ENCODE peak calls at places on chromosomes 6 and 20, in five cellular contexts. J, K, Y, H and E are unnamed samples.

GRCh38 chr6:157246048-157246630 is 77.2 kb downstream of the TMEM242 start:
- DNase-seq in H (no peak), J (peak; percentile 81), K (no peak), Y (no peak), E (peak; percentile 42)

GRCh38 chr6:157097255-157097936 is 225.9 kb downstream of the TMEM242 start:
- DNase-seq in H (no peak), K (no peak), J (no peak), Y (no peak), E (no peak)

GRCh38 chr20:32019563-32020463 is 9.6 kb downstream of the CCM2L start:
- DNase-seq in Y (no peak), K (no peak), H (no peak), J (no peak), E (no peak)

GRCh38 chr20:36162272-36162966 is 7.9 kb downstream of the EPB41L1 start:
- DNase-seq in J (no peak), Y (no peak), K (no peak), H (peak; percentile 36), E (no peak)

GRCh38 chr20:59253325-59253724 is 47.1 kb upstream of the EDN3 start:
- DNase-seq in J (no peak), K (no peak), Y (no peak), H (no peak), E (no peak)

GRCh38 chr20:46694484-46694883 is 5.2 kb upstream of the TP53RK start:
- DNase-seq in H (no peak), Y (no peak), K (no peak), J (peak; percentile 7), E (no peak)

GRCh38 chr6:12288844-12289654 is 1.1 kb upstream of the EDN1 start:
- DNase-seq in J (no peak), Y (peak; percentile 60), K (no peak), H (peak; percentile 25), E (peak; percentile 80)

GRCh38 chr20:11993886-11994466 is 76.3 kb downstream of the BTBD3 start:
- DNase-seq in K (no peak), H (no peak), J (peak; percentile 63), Y (no peak), E (no peak)

GRCh38 chr20:60430516-60431001 is 472.3 kb downstream of the CDH26 start:
- DNase-seq in Y (no peak), K (no peak), J (no peak), H (no peak), E (no peak)

DNA sequence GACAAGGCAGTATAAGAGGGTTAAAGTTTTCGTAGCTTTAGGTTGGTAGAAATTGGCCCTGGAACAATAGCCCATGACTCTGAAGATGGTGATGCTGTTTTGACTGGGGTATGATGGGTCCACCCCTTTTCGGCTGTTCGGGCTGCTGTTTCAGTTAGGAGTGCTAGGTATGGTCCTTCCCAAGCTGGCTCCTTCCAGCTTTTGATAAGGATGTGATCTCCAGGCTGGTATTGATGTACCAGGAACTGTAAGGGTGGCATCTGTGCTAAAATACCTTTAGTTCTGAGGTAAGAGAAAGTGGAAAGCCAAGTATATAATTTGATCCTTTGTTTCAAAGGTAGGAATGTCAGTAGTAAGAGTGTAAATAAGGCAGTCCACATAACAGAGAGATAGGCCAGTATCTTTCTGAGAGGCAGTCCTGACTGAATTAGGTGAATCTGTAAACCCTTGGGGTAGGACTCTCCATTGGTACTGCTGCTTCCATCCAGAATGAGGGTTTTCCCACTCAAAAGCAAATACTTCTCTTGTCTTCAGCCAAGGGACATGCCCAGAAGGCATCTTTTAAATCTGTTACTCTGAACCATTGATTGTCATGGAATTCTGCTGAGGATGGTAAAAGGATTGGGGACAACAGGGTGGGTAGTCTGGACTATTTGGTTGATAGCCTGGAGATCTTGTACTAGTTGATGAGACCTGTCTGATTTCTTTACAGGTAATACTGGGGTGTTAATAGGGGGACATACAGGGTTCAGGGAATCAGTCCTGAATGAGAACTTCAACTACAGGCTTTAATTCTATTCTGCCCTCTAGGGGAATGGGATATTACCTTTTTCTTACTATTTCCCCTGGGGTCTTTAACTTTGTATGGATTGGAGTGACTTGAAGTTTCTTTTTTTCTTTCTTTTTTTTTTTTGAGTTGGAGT is 6.1 kb upstream of the ZNFX1 start:
- DNase-seq in H (no peak), K (no peak), J (no peak), Y (no peak), E (no peak)
- TF ChIP-seq POLR2A in H (no peak), K (no peak), J (no peak), Y (no peak), E (no peak)

GRCh38 chr6:53461682-53462081 is 83.2 kb downstream of the GCLC start:
- DNase-seq in H (no peak), J (no peak), Y (no peak), K (no peak), E (no peak)
- TF ChIP-seq POLR2A in H (no peak), J (no peak), Y (no peak), K (no peak), E (no peak)

DNA sequence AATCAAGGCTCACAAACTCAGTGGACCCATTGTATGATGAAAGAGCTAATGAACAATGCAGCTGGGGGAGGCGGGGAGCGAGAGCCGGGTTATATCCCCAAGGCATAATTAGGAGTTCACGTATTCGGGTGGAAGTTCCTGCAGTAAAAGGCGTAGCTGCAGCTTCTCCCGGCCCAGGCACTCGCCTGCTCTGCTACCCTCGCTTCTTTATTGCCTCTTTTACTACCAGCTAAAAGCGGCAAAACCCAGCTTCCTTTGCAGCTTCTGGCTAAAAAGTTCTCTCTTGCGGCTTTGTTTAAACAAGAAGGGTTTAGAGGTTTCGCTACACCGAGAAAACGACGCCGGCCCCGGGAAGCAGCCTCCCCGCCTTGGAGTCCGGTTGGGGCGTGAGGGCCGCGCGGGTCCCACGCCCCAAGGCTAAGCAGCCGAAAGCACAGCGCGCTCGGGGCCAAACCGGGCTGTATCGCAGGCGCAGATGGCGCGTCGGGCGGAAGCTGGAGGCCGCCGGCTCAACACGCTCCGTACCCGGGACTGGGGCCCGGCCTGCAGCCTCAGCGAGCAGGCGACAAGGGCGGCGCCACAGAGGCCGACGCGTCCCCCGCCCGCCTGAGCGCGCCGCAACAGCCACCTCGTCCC is 1.6 kb downstream of the ZBTB2 start:
- DNase-seq in Y (peak; percentile 71), H (peak; percentile 58), K (no peak), J (peak; percentile 86), E (peak; percentile 70)
- TF ChIP-seq POLR2A in Y (no peak), H (peak; percentile 54), K (peak; percentile 90), J (peak; percentile 15), E (peak; percentile 23)

DNA sequence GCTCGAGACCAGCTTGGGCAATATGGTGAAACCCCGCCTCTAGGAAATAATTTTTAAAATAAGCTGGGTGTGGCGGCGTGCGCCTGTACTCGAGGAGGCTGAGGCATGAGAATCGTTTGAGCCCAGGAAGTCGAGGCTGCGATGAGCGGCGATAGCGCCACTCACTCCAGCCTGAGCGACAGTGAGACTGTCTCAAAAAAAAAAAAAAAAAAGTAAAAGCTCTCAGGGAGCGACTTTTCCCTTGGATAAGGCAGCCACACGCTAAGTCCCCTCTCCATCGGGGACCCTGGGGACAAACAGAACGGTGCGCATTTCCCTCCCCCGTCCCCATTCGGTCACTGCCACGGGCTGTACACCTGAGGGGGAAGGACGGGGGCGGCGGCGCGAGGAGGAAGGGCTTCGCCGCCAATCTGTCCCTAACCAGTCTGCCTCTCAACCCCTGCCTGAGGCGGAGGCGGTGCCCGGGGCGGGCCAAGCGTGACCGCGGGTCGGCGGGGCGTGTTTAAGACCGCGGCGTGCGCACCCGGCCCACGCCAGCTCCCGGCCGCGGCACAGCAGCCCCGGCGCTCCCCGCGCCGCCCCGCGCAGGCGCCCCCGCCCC is at the start of gene GMPR:
- DNase-seq in H (peak; percentile 84), Y (peak; percentile 75), J (peak; percentile 90), K (peak; percentile 91), E (peak; percentile 92)
- TF ChIP-seq POLR2A in H (no peak), Y (no peak), J (no peak), K (peak; percentile 26), E (no peak)

DNA sequence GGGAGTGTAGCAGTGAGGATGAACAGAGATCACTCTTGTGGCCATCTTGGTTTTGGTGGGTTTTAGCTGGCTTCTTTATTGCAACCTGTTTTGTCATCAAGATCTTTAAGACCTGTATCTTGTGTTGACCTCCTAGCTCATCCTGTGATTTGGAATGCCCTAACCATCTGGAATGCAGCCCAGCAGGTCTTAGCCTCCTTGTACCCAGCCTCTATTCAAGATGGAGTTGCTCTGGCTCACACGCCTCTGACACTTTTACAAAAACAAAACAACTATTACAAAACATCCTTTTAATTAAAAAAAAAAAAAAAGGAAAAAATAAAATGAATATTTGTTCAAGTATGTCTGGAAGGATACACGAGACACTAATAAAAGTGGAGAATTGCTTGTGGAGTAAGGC is 62.4 kb downstream of the PHACTR2 start:
- DNase-seq in J (no peak), K (no peak), H (no peak), Y (no peak), E (no peak)
- TF ChIP-seq POLR2A in J (no peak), K (no peak), H (no peak), Y (no peak), E (no peak)